ENCODE peak calls at places on chromosomes 7 and 10, in four cellular contexts. Y is PC-3, S is GM23338, G is OCI-LY7. F is an unnamed sample.

GRCh38 chr7:148914208-148914777 is 30.2 kb upstream of the EZH2 start:
- DNase-seq in Y (peak), S (no peak), G (no peak), F (no peak)

GRCh38 chr7:126524967-126525366 is 727.8 kb downstream of the GRM8 start:
- DNase-seq in Y (no peak), S (peak), G (no peak), F (no peak)

GRCh38 chr7:81685263-81685868 is 84.5 kb downstream of the HGF start:
- DNase-seq in Y (peak), S (no peak), G (no peak), F (no peak)

GRCh38 chr10:45505336-45505735 is 131.3 kb downstream of the ALOX5 start:
- DNase-seq in Y (no peak), S (no peak), G (no peak), F (peak)

GRCh38 chr7:18177815-18178660 is 150.4 kb upstream of the PRPS1L1 start:
- DNase-seq in Y (peak), S (no peak), G (no peak), F (no peak)

GRCh38 chr10:29067161-29067560 is 221.7 kb upstream of the LYZL1 start:
- DNase-seq in Y (no peak), S (no peak), G (no peak), F (no peak)

GRCh38 chr10:62023289-62023688 is 121.8 kb downstream of the ARID5B start:
- DNase-seq in Y (no peak), S (no peak), G (no peak), F (no peak)

GRCh38 chr7:140403878-140404564 is at the start of gene RAB19:
- DNase-seq in Y (peak), S (peak), G (no peak), F (no peak)

GRCh38 chr7:96017877-96018276 is 245.5 kb downstream of the DYNC1I1 start:
- DNase-seq in Y (no peak), S (no peak), G (no peak), F (no peak)

GRCh38 chr7:95245828-95246227 is 78.5 kb downstream of the PON1 start:
- DNase-seq in Y (no peak), S (peak), G (no peak), F (no peak)

GRCh38 chr10:90313548-90314325 is 544.1 kb downstream of the HTR7 start:
- DNase-seq in Y (peak), S (no peak), G (no peak), F (no peak)

GRCh38 chr7:105711726-105712402 is 130.6 kb upstream of the EFCAB10 start:
- DNase-seq in Y (no peak), S (no peak), G (no peak), F (no peak)

GRCh38 chr10:117519366-117519765 is 23.2 kb upstream of the EMX2 start:
- DNase-seq in Y (no peak), S (no peak), G (no peak), F (no peak)

GRCh38 chr10:26804418-26805393 is 56.1 kb downstream of the ABI1 start:
- DNase-seq in Y (peak), S (no peak), G (no peak), F (no peak)

GRCh38 chr10:60296073-60296472 is 93.6 kb downstream of the ANK3 start:
- DNase-seq in Y (no peak), S (no peak), G (no peak), F (no peak)

GRCh38 chr10:50431791-50432190 is 180.5 kb upstream of the ASAH2 start:
- DNase-seq in Y (no peak), S (no peak), G (no peak), F (no peak)

GRCh38 chr10:3775671-3776551 is 9.1 kb downstream of the KLF6 start:
- DNase-seq in Y (peak), S (peak), G (no peak), F (no peak)

GRCh38 chr10:69826789-69827532 is 25.3 kb downstream of the COL13A1 start:
- DNase-seq in Y (no peak), S (peak), G (no peak), F (no peak)
- TF ChIP-seq EZH2phosphoT487 in Y (no peak), S (no peak), G (no peak), F (no peak)

DNA sequence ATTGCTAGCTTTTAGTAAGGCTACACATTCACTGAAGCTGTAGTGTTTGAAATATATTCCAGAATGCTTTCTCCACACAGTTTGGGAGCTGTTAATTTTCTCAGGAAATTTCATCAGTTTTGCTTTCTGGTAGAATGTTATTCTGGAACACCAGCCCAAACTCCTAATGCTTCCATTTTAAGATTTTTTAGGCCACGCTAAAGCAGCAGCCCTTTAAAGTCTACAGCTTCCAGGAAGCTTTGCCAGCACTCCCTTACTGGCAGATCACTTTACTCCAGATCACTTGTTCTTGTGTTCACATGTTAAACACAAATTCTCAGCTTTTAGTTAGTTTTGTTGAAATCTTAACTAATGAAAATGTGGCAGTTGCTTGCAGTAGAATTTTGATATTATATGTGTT is 139.7 kb downstream of the KCND2 start:
- DNase-seq in Y (no peak), S (no peak), G (no peak), F (no peak)
- TF ChIP-seq EZH2phosphoT487 in Y (no peak), S (no peak), G (no peak), F (no peak)

GRCh38 chr10:34698248-34698831 is 116.8 kb downstream of the PARD3 start:
- DNase-seq in Y (no peak), S (no peak), G (no peak), F (no peak)
- TF ChIP-seq EZH2phosphoT487 in Y (no peak), S (no peak), G (no peak), F (no peak)

DNA sequence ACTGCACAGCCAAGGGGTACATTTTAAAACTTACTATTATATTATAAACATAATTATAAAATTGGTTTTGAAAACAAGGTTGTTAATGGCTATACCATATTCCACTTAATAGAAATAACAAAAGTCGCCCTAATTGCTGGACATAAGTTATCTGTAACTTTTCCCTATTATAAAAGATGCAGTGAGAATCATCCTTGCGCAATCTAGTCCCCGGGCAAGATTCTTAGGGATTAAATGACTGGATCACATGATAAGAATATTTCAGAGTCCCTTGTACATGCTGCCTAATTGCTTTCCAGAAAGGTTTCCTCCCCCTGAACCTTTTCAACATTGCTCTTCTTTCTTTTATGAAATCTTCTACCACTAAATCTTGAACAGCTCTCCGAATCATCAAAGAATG is 479.8 kb upstream of the MKI67 start:
- DNase-seq in Y (no peak), S (no peak), G (no peak), F (no peak)
- TF ChIP-seq EZH2phosphoT487 in Y (no peak), S (no peak), G (no peak), F (no peak)

GRCh38 chr7:110948280-110948679 is 142.6 kb upstream of the LRRN3 start:
- DNase-seq in Y (no peak), S (no peak), G (no peak), F (no peak)
- TF ChIP-seq EZH2phosphoT487 in Y (no peak), S (no peak), G (no peak), F (no peak)

F was measured in SK-N-SH.